ENCODE peak calls at places on chromosome 17, in four cellular contexts. B is brain microvascular endothelial cell, Q is OCI-LY7, I is epithelial cell of esophagus. N is an unnamed sample.

GRCh38 chr17:35259001-35259400 is 16.1 kb downstream of the SLFN5 start:
- DNase-seq in B (no peak), Q (no peak), I (no peak), N (no peak)

GRCh38 chr17:33469911-33470310 is 176.8 kb upstream of the ASIC2 start:
- DNase-seq in B (peak; percentile 71), Q (no peak), I (peak; percentile 55), N (no peak)

GRCh38 chr17:70053241-70054234 is 21.5 kb upstream of the KCNJ16 start:
- DNase-seq in B (no peak), Q (no peak), I (no peak), N (no peak)

GRCh38 chr17:68231536-68231935 is 16.3 kb upstream of the AMZ2 start:
- DNase-seq in B (no peak), Q (no peak), I (peak; percentile 31), N (no peak)

GRCh38 chr17:48335858-48336500 is 94.0 kb downstream of the SKAP1 start:
- DNase-seq in B (no peak), Q (peak; percentile 71), I (peak; percentile 53), N (no peak)

GRCh38 chr17:16287563-16288027 is 65.7 kb downstream of the CENPV start:
- DNase-seq in B (peak; percentile 79), Q (peak; percentile 68), I (no peak), N (peak; percentile 52)

GRCh38 chr17:74919440-74920305 is 3.4 kb downstream of the USH1G start:
- DNase-seq in B (no peak), Q (no peak), I (no peak), N (no peak)

GRCh38 chr17:42928714-42929496 is 28.3 kb downstream of the G6PC1 start:
- DNase-seq in B (peak; percentile 85), Q (peak; percentile 87), I (peak; percentile 73), N (peak; percentile 49)

GRCh38 chr17:32940706-32941390 is 12.9 kb downstream of the TMEM98 start:
- DNase-seq in B (no peak), Q (no peak), I (no peak), N (no peak)

GRCh38 chr17:77145635-77146632 is 5.2 kb downstream of the SEC14L1 start:
- DNase-seq in B (peak; percentile 78), Q (peak; percentile 46), I (peak; percentile 46), N (no peak)

GRCh38 chr17:2323629-2324314 is 12.5 kb downstream of the TSR1 start:
- DNase-seq in B (no peak), Q (no peak), I (no peak), N (no peak)

GRCh38 chr17:34579979-34580684 is 750 bp downstream of the TMEM132E start:
- DNase-seq in B (no peak), Q (no peak), I (peak; percentile 10), N (no peak)

GRCh38 chr17:68733241-68734176 is 132.3 kb upstream of the FAM20A start:
- DNase-seq in B (peak; percentile 55), Q (no peak), I (peak; percentile 39), N (no peak)

GRCh38 chr17:65888649-65889048 is 303.3 kb downstream of the CEP112 start:
- DNase-seq in B (peak; percentile 20), Q (no peak), I (no peak), N (peak; percentile 69)

GRCh38 chr17:28717578-28718316 is at the start of gene RAB34:
- DNase-seq in B (peak; percentile 70), Q (no peak), I (peak; percentile 76), N (peak; percentile 52)
- TF ChIP-seq CTCF in B (peak; percentile 4), Q (no peak), I (no peak), N (peak; percentile 13)

GRCh38 chr17:5582177-5582885 is 2.0 kb downstream of the NLRP1 start:
- DNase-seq in B (no peak), Q (no peak), I (peak; percentile 84), N (no peak)
- H3K4me3 ChIP-seq in B (no peak overlapping the region), Q (no peak overlapping the region), I (peak overlapping the region; percentile 55), N (no peak overlapping the region)

GRCh38 chr17:18234853-18235380 is 9.5 kb downstream of the LLGL1 start:
- DNase-seq in B (no peak), Q (no peak), I (no peak), N (no peak)
- TF ChIP-seq CTCF in B (no peak), Q (no peak), I (no peak), N (no peak)

DNA sequence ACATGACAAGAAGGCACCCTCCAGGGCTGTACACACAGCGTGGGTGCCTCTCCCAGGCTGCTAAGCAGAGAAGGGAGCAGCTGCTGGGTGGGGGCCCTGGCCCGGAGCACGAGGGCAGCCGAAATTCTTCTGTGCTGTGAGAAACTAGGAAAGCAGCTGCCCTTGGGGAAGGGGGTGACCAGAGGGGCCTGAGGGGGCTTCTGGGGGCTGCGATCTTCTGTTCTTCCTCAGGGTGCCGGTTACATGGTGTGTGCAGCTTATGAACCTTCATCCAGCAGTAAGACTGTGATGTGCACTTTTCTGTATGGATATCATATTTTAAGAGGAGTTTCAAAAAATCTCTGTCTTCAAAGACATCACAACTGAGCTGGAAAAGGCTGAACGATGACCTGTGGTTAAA is 43.2 kb upstream of the METRNL start:
- DNase-seq in B (no peak), Q (no peak), I (no peak), N (no peak)
- H3K4me3 ChIP-seq in B (no peak overlapping the region), Q (no peak overlapping the region), I (no peak overlapping the region), N (no peak overlapping the region)

DNA sequence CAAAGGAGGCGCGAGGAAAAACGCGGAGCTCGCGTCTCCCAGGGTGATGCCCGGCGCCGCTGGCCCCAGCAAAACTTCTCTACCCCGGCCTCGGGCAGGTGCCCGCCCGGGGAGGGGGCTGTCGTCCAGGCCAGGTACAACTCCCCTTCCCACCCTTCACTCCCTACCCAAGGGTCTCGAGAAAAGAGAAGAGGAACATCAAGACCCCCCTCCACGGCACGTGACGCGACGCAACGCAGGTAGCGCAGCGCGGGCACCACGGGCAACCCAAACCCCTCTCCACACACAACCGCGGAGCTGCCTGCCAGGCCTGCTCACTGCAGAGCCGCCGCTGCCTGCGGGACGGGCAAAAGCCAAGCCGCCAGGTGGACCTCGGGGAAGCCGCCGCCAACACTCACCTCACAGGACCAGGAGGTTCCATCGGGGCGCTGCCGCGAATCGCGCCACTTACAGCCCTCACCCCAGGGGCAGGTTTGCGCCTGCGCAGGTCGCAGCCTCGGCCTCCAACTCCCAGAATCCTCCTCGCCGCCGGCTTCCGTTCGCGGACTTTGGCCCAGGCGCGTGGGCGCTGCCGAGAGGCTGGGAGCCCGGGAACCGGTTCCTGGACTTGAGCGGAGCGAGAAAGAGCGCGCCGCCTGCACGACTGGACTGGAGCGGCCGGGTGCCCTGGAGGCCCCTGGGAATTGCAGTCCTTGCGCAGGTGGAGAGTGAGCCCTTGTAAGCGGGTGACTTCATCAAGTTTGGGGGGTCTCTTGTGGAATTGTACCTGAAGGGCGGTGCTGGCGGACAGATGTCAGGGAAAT is at the start of gene ZNF232:
- DNase-seq in B (peak; percentile 75), Q (peak; percentile 95), I (peak; percentile 98), N (peak; percentile 52)
- TF ChIP-seq CTCF in B (no peak), Q (peak; percentile 10), I (no peak), N (no peak)

DNA sequence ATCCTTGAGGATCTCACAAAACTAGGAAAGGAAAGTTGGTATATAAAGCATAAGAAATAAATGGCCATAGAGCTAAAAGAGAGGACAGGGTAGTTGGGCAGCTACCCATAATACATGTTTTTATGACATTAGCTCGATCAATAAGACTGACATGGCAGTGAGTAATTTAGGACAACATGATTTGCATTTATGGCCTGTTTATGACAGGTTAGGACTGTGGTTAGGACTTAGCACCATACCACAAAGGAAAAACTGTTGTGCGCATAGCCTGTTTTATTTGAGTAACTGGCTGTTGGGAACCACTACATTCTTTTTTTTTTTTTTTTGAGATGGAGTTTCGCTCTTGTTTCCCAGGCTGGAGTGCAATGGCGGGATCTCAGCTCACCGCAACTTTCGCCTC is 18.0 kb upstream of the TRIM37 start:
- DNase-seq in B (no peak), Q (no peak), I (no peak), N (no peak)
- H3K4me3 ChIP-seq in B (no peak overlapping the region), Q (no peak overlapping the region), I (no peak overlapping the region), N (no peak overlapping the region)

DNA sequence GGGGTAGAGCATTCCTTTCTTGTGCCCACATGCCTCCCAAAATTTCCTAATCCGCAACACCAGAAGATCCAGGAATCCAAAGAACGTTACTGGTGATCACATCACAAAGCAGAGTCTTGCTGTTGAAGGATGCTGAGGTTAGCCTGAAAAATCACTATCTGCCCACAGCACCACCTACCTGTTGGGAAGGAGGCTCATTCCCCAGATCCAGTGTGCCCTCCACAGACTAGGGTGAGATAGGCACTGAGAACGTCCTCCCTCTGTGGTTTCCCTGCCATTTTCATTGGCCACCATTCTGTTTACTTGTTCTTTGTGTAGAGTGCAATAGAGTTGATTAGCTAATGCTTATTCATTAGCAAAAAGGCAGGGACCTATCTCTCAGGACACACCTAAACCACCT is 30.3 kb downstream of the RCVRN start:
- DNase-seq in B (no peak), Q (no peak), I (no peak), N (no peak)
- TF ChIP-seq CTCF in B (no peak), Q (no peak), I (no peak), N (no peak)

GRCh38 chr17:63695889-63696288 is 4.0 kb downstream of the LIMD2 start:
- DNase-seq in B (no peak), Q (no peak), I (no peak), N (no peak)
- H3K4me3 ChIP-seq in B (no peak overlapping the region), Q (no peak overlapping the region), I (no peak overlapping the region), N (no peak overlapping the region)